ENCODE peak calls at places on chromosome X, in nine cellular contexts. Q is neuronal stem cell; G is small intestine; J is heart left ventricle; Z is GM06990; P is SW480; R is fibroblast of lung; O is stimulated activated CD4-positive, alpha-beta T cell treated with anti-CD3 and anti-CD28 coated beads, Interleukin-2, amount 100 ng/mL, for 48 hours; S is hippocampal formation. W is an unnamed sample.

GRCh38 chrX:136692271-136692670 is 44.3 kb downstream of the CD40LG start:
- DNase-seq in Q (no peak), G (no peak), J (no peak), Z (no peak), P (no peak), R (peak), O (no peak), S (no peak), W (no peak)

GRCh38 chrX:111728096-111728495 is 47.1 kb downstream of the ALG13 start:
- DNase-seq in Q (no peak), G (no peak), J (no peak), Z (no peak), P (no peak), R (peak), O (no peak), S (no peak), W (no peak)

GRCh38 chrX:150507251-150507856 is 61.1 kb upstream of the MTM1 start:
- DNase-seq in Q (no peak), G (peak), J (no peak), Z (no peak), P (no peak), R (peak), O (no peak), S (no peak), W (peak)

GRCh38 chrX:118373538-118373937 is 27.6 kb downstream of the WDR44 start:
- DNase-seq in Q (no peak), G (no peak), J (no peak), Z (no peak), P (no peak), R (no peak), O (no peak), S (no peak), W (no peak)

GRCh38 chrX:662126-662525 is 31.5 kb downstream of the SHOX start:
- DNase-seq in Q (no peak), G (no peak), J (no peak), Z (no peak), P (no peak), R (no peak), O (no peak), S (no peak), W (no peak)

GRCh38 chrX:113906168-113906567 is 677.7 kb upstream of the HTR2C start:
- DNase-seq in Q (no peak), G (no peak), J (no peak), Z (no peak), P (no peak), R (peak), O (no peak), S (no peak), W (no peak)

GRCh38 chrX:71657267-71657666 is 10.1 kb upstream of the LOC101059915 start:
- DNase-seq in Q (no peak), G (no peak), J (no peak), Z (no peak), P (no peak), R (no peak), O (no peak), S (no peak), W (no peak)

GRCh38 chrX:119698835-119699234 is 5.9 kb upstream of the SEPTIN6 start:
- DNase-seq in Q (no peak), G (peak), J (no peak), Z (no peak), P (peak), R (peak), O (no peak), S (no peak), W (peak)

GRCh38 chrX:121635141-121635540 is 587.7 kb downstream of the GLUD2 start:
- DNase-seq in Q (no peak), G (no peak), J (no peak), Z (no peak), P (no peak), R (peak), O (no peak), S (no peak), W (no peak)

GRCh38 chrX:20252392-20253231 is 14.1 kb downstream of the RPS6KA3 start:
- DNase-seq in Q (no peak), G (peak), J (peak), Z (peak), P (no peak), R (peak), O (peak), S (peak), W (peak)

GRCh38 chrX:96182366-96182765 is 502.3 kb upstream of the DIAPH2 start:
- DNase-seq in Q (no peak), G (no peak), J (no peak), Z (no peak), P (peak), R (no peak), O (no peak), S (no peak), W (peak)

GRCh38 chrX:134544614-134545255 is 84.8 kb downstream of the HPRT1 start:
- DNase-seq in Q (no peak), G (peak), J (peak), Z (no peak), P (no peak), R (no peak), O (no peak), S (no peak), W (no peak)

GRCh38 chrX:103107836-103108235 is 14.9 kb upstream of the NXF3 start:
- DNase-seq in Q (no peak), G (no peak), J (no peak), Z (no peak), P (no peak), R (peak), O (no peak), S (no peak), W (no peak)

GRCh38 chrX:21487832-21488231 is 113.6 kb downstream of the CNKSR2 start:
- DNase-seq in Q (no peak), G (peak), J (no peak), Z (no peak), P (no peak), R (peak), O (no peak), S (no peak), W (no peak)

GRCh38 chrX:21948897-21949578 is 8.5 kb downstream of the SMS start:
- DNase-seq in Q (no peak), G (no peak), J (no peak), Z (no peak), P (no peak), R (no peak), O (no peak), S (no peak), W (no peak)

GRCh38 chrX:132266583-132267355 is 47.5 kb upstream of the RAP2C start:
- DNase-seq in Q (no peak), G (peak), J (no peak), Z (peak), P (peak), R (peak), O (peak), S (no peak), W (no peak)

GRCh38 chrX:70998402-70999027 is 67.6 kb upstream of the SLC7A3 start:
- DNase-seq in Q (peak), G (peak), J (no peak), Z (no peak), P (peak), R (peak), O (no peak), S (peak), W (peak)

GRCh38 chrX:21166302-21166982 is 207.8 kb upstream of the CNKSR2 start:
- DNase-seq in Q (no peak), G (no peak), J (no peak), Z (no peak), P (peak), R (peak), O (no peak), S (no peak), W (no peak)

GRCh38 chrX:40097101-40097491 is 662 bp downstream of the BCOR start:
- DNase-seq in Q (no peak), G (no peak), J (peak), Z (no peak), P (peak), R (no peak), O (no peak), S (no peak), W (peak)

GRCh38 chrX:135384161-135384836 is 37.4 kb upstream of the SMIM10L2A start:
- DNase-seq in Q (no peak), G (peak), J (no peak), Z (no peak), P (no peak), R (no peak), O (peak), S (no peak), W (no peak)

GRCh38 chrX:153441981-153442380 is 3.9 kb downstream of the TREX2 start:
- DNase-seq in Q (no peak), G (no peak), J (no peak), Z (no peak), P (no peak), R (no peak), O (no peak), S (no peak), W (no peak)

GRCh38 chrX:129655547-129656248 is 942 bp upstream of the APLN start:
- DNase-seq in Q (no peak), G (peak), J (no peak), Z (no peak), P (peak), R (no peak), O (no peak), S (no peak), W (no peak)

GRCh38 chrX:132837126-132837525 is 121.3 kb downstream of the HS6ST2 start:
- DNase-seq in Q (no peak), G (no peak), J (no peak), Z (no peak), P (peak), R (peak), O (no peak), S (no peak), W (no peak)

GRCh38 chrX:17638731-17639130 is 98.6 kb upstream of the SCML1 start:
- DNase-seq in Q (no peak), G (no peak), J (no peak), Z (no peak), P (no peak), R (no peak), O (no peak), S (no peak), W (no peak)

GRCh38 chrX:119145241-119145653 is 17.6 kb upstream of the KIAA1210 start:
- DNase-seq in Q (no peak), G (peak), J (no peak), Z (no peak), P (no peak), R (no peak), O (no peak), S (no peak), W (peak)

GRCh38 chrX:51743179-51743957 is at the start of gene GSPT2:
- DNase-seq in Q (peak), G (peak), J (peak), Z (peak), P (no peak), R (peak), O (peak), S (peak), W (peak)

GRCh38 chrX:129983575-129984131 is 1.2 kb downstream of the BCORL1 start:
- DNase-seq in Q (no peak), G (peak), J (peak), Z (peak), P (no peak), R (no peak), O (no peak), S (no peak), W (no peak)

GRCh38 chrX:76279007-76279406 is 106.1 kb downstream of the PBDC1 start:
- DNase-seq in Q (peak), G (peak), J (peak), Z (peak), P (peak), R (peak), O (peak), S (peak), W (peak)

GRCh38 chrX:45428816-45429215 is 228.1 kb upstream of the DIPK2B start:
- DNase-seq in Q (no peak), G (no peak), J (no peak), Z (no peak), P (no peak), R (peak), O (no peak), S (no peak), W (no peak)

GRCh38 chrX:12548746-12549145 is 242.5 kb upstream of the PRPS2 start:
- DNase-seq in Q (peak), G (no peak), J (no peak), Z (no peak), P (peak), R (peak), O (no peak), S (no peak), W (peak)

GRCh38 chrX:134171661-134172587 is 65.1 kb upstream of the CCDC160 start:
- DNase-seq in Q (no peak), G (peak), J (peak), Z (no peak), P (no peak), R (no peak), O (peak), S (peak), W (peak)